ENCODE peak calls at places on chromosome 11, in four cellular contexts. O, W, J and U are unnamed samples.

GRCh38 chr11:82871646-82872045 is 28.6 kb downstream of the PRCP start:
- DNase-seq in W (no peak), J (no peak), O (no peak), U (no peak)

GRCh38 chr11:133977067-133977681 is 20.4 kb upstream of the IGSF9B start:
- DNase-seq in J (no peak), O (no peak), W (no peak), U (no peak)

GRCh38 chr11:126484266-126484665 is 128.8 kb downstream of the ST3GAL4 start:
- DNase-seq in J (no peak), W (no peak), O (no peak), U (no peak)

GRCh38 chr11:114092478-114092877 is 33.0 kb downstream of the ZBTB16 start:
- DNase-seq in O (no peak), W (no peak), J (no peak), U (no peak)

GRCh38 chr11:110091995-110092576 is 1.1 kb upstream of the ZC3H12C start:
- DNase-seq in W (no peak), J (no peak), O (no peak), U (no peak)

GRCh38 chr11:45860348-45860747 is 13.1 kb downstream of the CRY2 start:
- DNase-seq in O (no peak), J (no peak), W (no peak), U (no peak)

GRCh38 chr11:2310073-2310785 is 8.4 kb downstream of the TSPAN32 start:
- DNase-seq in O (peak; percentile 54), W (no peak), J (no peak), U (no peak)

GRCh38 chr11:79244175-79244804 is 196.5 kb downstream of the TENM4 start:
- DNase-seq in W (peak; percentile 92), J (no peak), O (no peak), U (no peak)

GRCh38 chr11:135075740-135076139 is 663.7 kb upstream of the B3GAT1 start:
- DNase-seq in O (peak; percentile 80), J (peak; percentile 28), W (peak; percentile 19), U (no peak)

GRCh38 chr11:117696489-117696888 is 100.5 kb downstream of the DSCAML1 start:
- DNase-seq in O (no peak), J (no peak), W (no peak), U (no peak)

GRCh38 chr11:2289350-2289749 is 12.4 kb downstream of the C11orf21 start:
- DNase-seq in J (no peak), O (peak; percentile 41), W (no peak), U (no peak)

GRCh38 chr11:121489823-121490222 is 37.1 kb upstream of the SORL1-AS1 start:
- DNase-seq in O (no peak), J (no peak), W (no peak), U (no peak)

GRCh38 chr11:83819936-83820549 is 533.9 kb upstream of the CCDC90B start:
- DNase-seq in O (no peak), W (peak; percentile 82), J (no peak), U (no peak)

GRCh38 chr11:95308512-95309035 is 77.6 kb upstream of the SESN3 start:
- DNase-seq in J (no peak), W (no peak), O (no peak), U (no peak)

GRCh38 chr11:64355078-64355940 is 3.7 kb upstream of the RPS6KA4 start:
- DNase-seq in J (peak; percentile 51), O (peak; percentile 91), W (peak; percentile 84), U (no peak)

GRCh38 chr11:114309517-114309916 is 13.3 kb downstream of the NNMT start:
- DNase-seq in O (no peak), J (no peak), W (peak; percentile 53), U (no peak)

GRCh38 chr11:62610814-62611704 is 1.5 kb downstream of the EML3 start:
- DNase-seq in J (no peak), O (no peak), W (no peak), U (no peak)

GRCh38 chr11:47607380-47607779 is 13.2 kb upstream of the C1QTNF4 start:
- DNase-seq in J (no peak), W (peak; percentile 93), O (peak; percentile 76), U (no peak)

GRCh38 chr11:106493751-106494150 is 416.3 kb downstream of the AASDHPPT start:
- DNase-seq in W (peak; percentile 14), O (no peak), J (no peak), U (no peak)

GRCh38 chr11:47406896-47407745 is 1.3 kb upstream of the SLC39A13 start:
- DNase-seq in J (no peak), O (no peak), W (peak; percentile 50), U (no peak)

GRCh38 chr11:114121744-114122504 is 62.4 kb downstream of the ZBTB16 start:
- DNase-seq in W (no peak), J (no peak), O (no peak), U (no peak)

GRCh38 chr11:44605068-44605708 is 39.7 kb downstream of the CD82 start:
- DNase-seq in O (peak; percentile 62), J (no peak), W (no peak), U (no peak)

GRCh38 chr11:47244664-47245350 is 3.8 kb downstream of the ACP2 start:
- DNase-seq in J (no peak), O (no peak), W (no peak), U (no peak)

GRCh38 chr11:9808943-9809342 is 145.1 kb downstream of the SWAP70 start:
- DNase-seq in O (no peak), J (no peak), W (peak; percentile 66), U (no peak)

GRCh38 chr11:119774180-119774763 is 45.3 kb upstream of the NECTIN1 start:
- DNase-seq in O (no peak), W (peak; percentile 48), J (no peak), U (no peak)

GRCh38 chr11:65776196-65776595 is 4.6 kb downstream of the AP5B1 start:
- DNase-seq in W (peak; percentile 75), J (no peak), O (no peak), U (no peak)

GRCh38 chr11:69100454-69101099 is 51.8 kb downstream of the TPCN2 start:
- DNase-seq in J (no peak), O (no peak), W (no peak), U (no peak)

GRCh38 chr11:87239001-87239400 is 201.3 kb downstream of the TMEM135 start:
- DNase-seq in W (peak; percentile 36), J (no peak), O (no peak), U (no peak)

GRCh38 chr11:94405062-94405461 is 3.8 kb upstream of the GPR83 start:
- DNase-seq in J (no peak), O (no peak), W (no peak), U (no peak)

GRCh38 chr11:6320411-6321207 is at the start of gene CAVIN3:
- DNase-seq in W (peak; percentile 89), O (peak; percentile 95), J (peak; percentile 57), U (no peak)
- H3K4me1 ChIP-seq in W (peaks cover 24% of the 10 kb centered on the region), O (peaks cover 56% of the 10 kb centered on the region), J (peaks cover 21% of the 10 kb centered on the region), U (peaks cover 4% of the 10 kb centered on the region)

GRCh38 chr11:128690746-128691091 is 3.2 kb upstream of the FLI1 start:
- DNase-seq in O (no peak), J (no peak), W (no peak), U (no peak)
- H3K27me3 ChIP-seq in O (no peaks in the 10 kb centered on the region), J (peaks cover 5% of the 10 kb centered on the region), W (peaks cover 100% of the 10 kb centered on the region), U (peaks cover 88% of the 10 kb centered on the region)

GRCh38 chr11:12142179-12142578 is 31.8 kb downstream of the MICAL2 start:
- DNase-seq in J (no peak), W (no peak), O (no peak), U (no peak)
- H3K4me1 ChIP-seq in J (peaks cover 62% of the 10 kb centered on the region), W (peaks cover 44% of the 10 kb centered on the region), O (peaks cover 86% of the 10 kb centered on the region), U (no peaks in the 10 kb centered on the region)

DNA sequence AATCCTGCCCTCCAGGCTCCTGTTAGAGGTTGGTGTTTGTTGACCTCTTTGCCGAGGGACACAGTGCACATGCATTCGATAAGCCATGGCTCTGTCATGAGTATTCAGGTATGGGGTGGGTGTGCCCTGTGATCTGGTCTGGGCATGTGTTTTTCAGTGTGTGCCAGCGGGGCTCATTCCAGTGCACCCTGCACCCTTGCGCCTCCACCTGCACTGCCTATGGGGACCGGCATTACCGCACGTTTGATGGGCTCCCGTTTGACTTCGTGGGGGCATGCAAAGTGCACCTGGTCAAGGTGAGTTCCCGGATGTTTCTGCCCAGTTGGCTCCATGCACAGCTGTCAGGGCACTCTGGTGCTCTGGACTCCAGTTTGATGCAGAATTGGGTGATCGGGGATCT is 44.2 kb downstream of the OTOG start:
- DNase-seq in O (peak; percentile 51), J (no peak), W (no peak), U (no peak)
- H3K27me3 ChIP-seq in O (no peaks in the 10 kb centered on the region), J (no peaks in the 10 kb centered on the region), W (peaks cover 15% of the 10 kb centered on the region), U (no peaks in the 10 kb centered on the region)

DNA sequence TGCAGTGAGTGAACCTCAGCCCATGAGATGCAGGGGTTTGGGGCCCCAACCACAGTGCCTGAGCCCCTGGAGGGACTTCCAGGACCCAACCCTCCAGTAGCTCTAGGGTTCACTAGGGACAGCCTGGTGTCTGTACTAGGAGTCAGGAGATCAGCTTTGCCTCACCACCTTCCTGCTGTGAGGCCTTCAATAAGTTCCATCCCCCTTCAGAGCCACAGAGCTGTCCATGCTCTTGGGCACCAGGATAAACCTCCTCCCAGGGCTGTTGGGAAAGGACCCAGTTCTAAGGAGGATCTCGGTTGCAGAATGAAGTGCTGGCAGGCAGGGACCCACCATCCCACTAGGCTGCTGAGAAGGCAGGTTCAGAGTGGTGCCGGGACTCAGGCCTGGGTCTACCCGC is 9.7 kb downstream of the ARHGEF17 start:
- DNase-seq in W (no peak), O (no peak), J (no peak), U (no peak)
- H3K4me1 ChIP-seq in W (peaks cover 53% of the 10 kb centered on the region), O (peaks cover 100% of the 10 kb centered on the region), J (peaks cover 80% of the 10 kb centered on the region), U (peaks cover 2% of the 10 kb centered on the region)

GRCh38 chr11:20293531-20293930 is 70.0 kb upstream of the HTATIP2 start:
- DNase-seq in J (no peak), O (no peak), W (no peak), U (no peak)
- H3K27me3 ChIP-seq in J (no peaks in the 10 kb centered on the region), O (no peaks in the 10 kb centered on the region), W (no peaks in the 10 kb centered on the region), U (no peaks in the 10 kb centered on the region)